ENCODE peak calls at places on chromosomes 13 and 19, in five cellular contexts. Y is activated B cell treated with CpG ODN at 0.5 μM for 24 hours, T is choroid plexus epithelial cell, H is G401, N is GM23248. Z is an unnamed sample.

GRCh38 chr13:92390217-92390616 is 836.4 kb upstream of the GPC6 start:
- DNase-seq in T (no peak), N (no peak), Y (no peak), H (no peak), Z (no peak)

GRCh38 chr19:55079400-55080038 is 3.9 kb downstream of the EPS8L1 start:
- DNase-seq in Y (no peak), H (no peak), N (no peak), T (no peak), Z (no peak)

GRCh38 chr19:54393381-54393780 is 21.9 kb upstream of the TTYH1 start:
- DNase-seq in N (no peak), Y (no peak), T (no peak), H (no peak), Z (no peak)

GRCh38 chr19:40774916-40775631 is at the start of gene MIA:
- DNase-seq in N (no peak), T (no peak), Y (no peak), H (no peak), Z (no peak)

GRCh38 chr13:84192125-84192524 is 309.9 kb upstream of the SLITRK1 start:
- DNase-seq in H (no peak), T (peak), N (peak), Y (no peak), Z (no peak)

GRCh38 chr19:29708553-29709439 is 6.3 kb downstream of the C19orf12 start:
- DNase-seq in Y (no peak), T (peak), N (no peak), H (no peak), Z (no peak)

GRCh38 chr19:46386151-46386550 is 27.2 kb downstream of the CCDC8 start:
- DNase-seq in H (no peak), Y (no peak), T (no peak), N (no peak), Z (no peak)

GRCh38 chr13:110449225-110450015 is 112.1 kb downstream of the RAB20 start:
- DNase-seq in H (no peak), N (no peak), Y (no peak), T (no peak), Z (no peak)

GRCh38 chr13:33123066-33123940 is 107.1 kb downstream of the KL start:
- DNase-seq in T (peak), H (no peak), N (peak), Y (no peak), Z (peak)

GRCh38 chr19:14871619-14872230 is 14.2 kb downstream of the OR7A17 start:
- DNase-seq in N (peak), H (peak), Y (no peak), T (peak), Z (no peak)

GRCh38 chr13:100440756-100441421 is 147.7 kb downstream of the GGACT start:
- DNase-seq in H (no peak), N (peak), T (peak), Y (no peak), Z (no peak)